ENCODE peak calls at places on chromosomes 3 and 15, in seven cellular contexts. Y is GM13976, U is fibroblast of pulmonary artery, K is endothelial cell, H is suprapubic skin, O is activated B cell treated with CpG ODN at 0.5 μM for 24 hours, R is WTC11. B is an unnamed sample.

GRCh38 chr15:98174286-98174685 is 213.8 kb downstream of the ARRDC4 start:
- DNase-seq in Y (no peak), U (no peak), K (no peak), H (no peak), O (no peak), R (no peak), B (no peak)

GRCh38 chr3:45794177-45794560 is 2.2 kb downstream of the SLC6A20 start:
- DNase-seq in Y (no peak), U (no peak), K (no peak), H (no peak), O (no peak), R (no peak), B (no peak)

GRCh38 chr3:23672628-23673027 is 133.1 kb upstream of the UBE2E1 start:
- DNase-seq in Y (no peak), U (no peak), K (no peak), H (no peak), O (no peak), R (no peak), B (no peak)

GRCh38 chr3:97297032-97297431 is 467.5 kb upstream of the ARL6 start:
- DNase-seq in Y (no peak), U (no peak), K (no peak), H (no peak), O (no peak), R (no peak), B (no peak)

GRCh38 chr15:51443282-51443914 is 101.9 kb downstream of the GLDN start:
- DNase-seq in Y (no peak), U (no peak), K (no peak), H (no peak), O (no peak), R (no peak), B (no peak)

GRCh38 chr3:25469609-25470008 is 41.5 kb downstream of the RARB start:
- DNase-seq in Y (no peak), U (no peak), K (no peak), H (no peak), O (no peak), R (no peak), B (no peak)

GRCh38 chr3:183370391-183370790 is 58.0 kb downstream of the MCF2L2 start:
- DNase-seq in Y (no peak), U (peak; percentile 79), K (no peak), H (no peak), O (no peak), R (no peak), B (no peak)

GRCh38 chr3:94082412-94082937 is 19.6 kb downstream of the NSUN3 start:
- DNase-seq in Y (no peak), U (no peak), K (no peak), H (no peak), O (no peak), R (no peak), B (no peak)

GRCh38 chr15:89576417-89576773 is 1.1 kb downstream of the TICRR start:
- DNase-seq in Y (no peak), U (no peak), K (no peak), H (no peak), O (no peak), R (no peak), B (no peak)

DNA sequence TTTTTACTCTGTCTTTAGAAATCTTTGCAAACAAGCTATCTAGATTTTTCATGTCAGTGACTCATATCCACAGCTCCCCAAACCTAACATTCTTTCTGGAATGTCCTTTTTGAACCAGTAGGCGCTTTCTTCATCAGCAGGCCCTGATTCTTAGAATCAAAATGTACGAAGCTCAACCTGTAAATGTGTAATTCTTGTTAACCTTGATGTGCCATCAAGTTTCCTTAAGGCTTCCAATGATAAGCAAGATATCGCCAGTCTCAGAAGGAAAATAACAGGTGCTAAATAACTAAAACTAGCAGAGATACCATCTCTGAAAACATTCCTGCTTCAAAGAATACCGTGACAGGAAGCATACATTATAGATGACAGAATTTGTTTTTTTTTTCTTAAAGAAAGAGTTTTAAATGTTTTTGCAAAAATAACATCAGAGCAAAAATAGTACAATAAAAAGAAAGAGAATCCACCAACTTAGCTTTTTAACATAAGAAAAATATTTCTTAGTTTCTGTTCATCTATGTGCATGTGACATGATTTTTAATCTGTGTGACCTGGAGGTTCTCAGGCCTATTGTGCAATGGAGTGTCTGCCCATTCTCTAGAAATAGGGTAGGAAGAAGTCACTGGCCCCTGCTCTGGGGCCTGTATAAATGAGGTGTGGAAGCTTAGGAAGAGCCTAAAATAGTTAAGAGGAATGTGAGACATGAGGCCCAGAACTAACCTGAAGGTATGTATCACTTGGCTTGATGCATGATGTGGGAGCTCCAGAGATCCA is 14.7 kb upstream of the SECISBP2L start:
- DNase-seq in Y (no peak), U (peak; percentile 56), K (no peak), H (no peak), O (no peak), R (no peak), B (no peak)
- TF ChIP-seq CTCF in Y (no peak), U (no peak), K (no peak), H (no peak), O (no peak), R (no peak), B (no peak)

GRCh38 chr15:77186518-77187095 is 115.7 kb upstream of the TSPAN3 start:
- DNase-seq in Y (peak; percentile 36), U (peak; percentile 71), K (no peak), H (no peak), O (no peak), R (no peak), B (no peak)
- TF ChIP-seq CTCF in Y (peak; percentile 38), U (peak; percentile 63), K (peak; percentile 20), H (peak; percentile 1), O (no peak), R (no peak), B (peak; percentile 2)

GRCh38 chr15:87672309-87672897 is 584.1 kb downstream of the NTRK3 start:
- DNase-seq in Y (no peak), U (peak; percentile 59), K (peak; percentile 66), H (no peak), O (no peak), R (peak; percentile 66), B (no peak)
- TF ChIP-seq CTCF in Y (no peak), U (peak; percentile 94), K (peak; percentile 77), H (no peak), O (no peak), R (peak; percentile 40), B (no peak)

GRCh38 chr3:9934235-9934621 is 594 bp downstream of the CRELD1 start:
- DNase-seq in Y (no peak), U (no peak), K (no peak), H (no peak), O (no peak), R (no peak), B (no peak)
- TF ChIP-seq CTCF in Y (no peak), U (peak; percentile 14), K (no peak), H (peak; percentile 12), O (no peak), R (no peak), B (no peak)

GRCh38 chr3:67241084-67241483 is 243.0 kb downstream of the KBTBD8 start:
- DNase-seq in Y (no peak), U (no peak), K (no peak), H (no peak), O (no peak), R (no peak), B (no peak)

GRCh38 chr3:67245545-67245944 is 247.4 kb downstream of the KBTBD8 start:
- DNase-seq in Y (no peak), U (no peak), K (no peak), H (no peak), O (no peak), R (no peak), B (no peak)
- TF ChIP-seq CTCF in Y (no peak), U (no peak), K (no peak), H (no peak), O (no peak), R (no peak), B (no peak)

GRCh38 chr3:18295171-18295920 is 129.8 kb downstream of the SATB1 start:
- DNase-seq in Y (peak; percentile 23), U (peak; percentile 57), K (peak; percentile 63), H (no peak), O (peak; percentile 29), R (peak; percentile 89), B (no peak)
- TF ChIP-seq CTCF in Y (peak; percentile 63), U (peak; percentile 62), K (peak; percentile 68), H (peak; percentile 5), O (peak; percentile 42), R (peak; percentile 89), B (no peak)

GRCh38 chr15:70875001-70875782 is 17.0 kb downstream of the THAP10 start:
- DNase-seq in Y (no peak), U (peak; percentile 73), K (no peak), H (no peak), O (no peak), R (no peak), B (no peak)
- TF ChIP-seq CTCF in Y (no peak), U (peak; percentile 76), K (no peak), H (no peak), O (no peak), R (no peak), B (no peak)

GRCh38 chr3:52892625-52893311 is 4.6 kb downstream of the STIMATE start:
- DNase-seq in Y (peak; percentile 68), U (peak; percentile 60), K (no peak), H (no peak), O (no peak), R (no peak), B (no peak)
- TF ChIP-seq CTCF in Y (no peak), U (no peak), K (no peak), H (no peak), O (no peak), R (no peak), B (no peak)

B was measured in omental fat pad.